ENCODE peak calls at places on chromosomes 3 and 15, in ten cellular contexts. One of them, this sample, is unnamed.

GRCh38 chr15:74631087-74631385 is 15.4 kb downstream of the CLK3 start:
- DNase-seq in stimulated activated CD4-positive, alpha-beta T cell treated with anti-CD3 and anti-CD28 coated beads, TNF-alpha, amount 100 ng/mL, for 1 hour: no peak
- DNase-seq in activated naive CD4-positive, alpha-beta T cell: no peak
- DNase-seq in heart right ventricle: no peak
- DNase-seq in glutamatergic neuron: no peak
- DNase-seq in nephron progenitor cell: no peak
- DNase-seq in A549: no peak
- DNase-seq in mesothelial cell of epicardium: no peak
- DNase-seq in HEK293T: no peak
- DNase-seq in ELF-1: no peak
- DNase-seq in this sample: no peak

GRCh38 chr15:94670436-94671034 is 439.2 kb downstream of the MCTP2 start:
- DNase-seq in stimulated activated CD4-positive, alpha-beta T cell treated with anti-CD3 and anti-CD28 coated beads, TNF-alpha, amount 100 ng/mL, for 1 hour: no peak
- DNase-seq in activated naive CD4-positive, alpha-beta T cell: no peak
- DNase-seq in heart right ventricle: peak; percentile 13
- DNase-seq in glutamatergic neuron: no peak
- DNase-seq in nephron progenitor cell: no peak
- DNase-seq in A549: peak; percentile 38
- DNase-seq in mesothelial cell of epicardium: no peak
- DNase-seq in HEK293T: peak; percentile 36
- DNase-seq in ELF-1: no peak
- DNase-seq in this sample: no peak

GRCh38 chr15:48965972-48966371 is 2.3 kb upstream of the SHC4 start:
- DNase-seq in stimulated activated CD4-positive, alpha-beta T cell treated with anti-CD3 and anti-CD28 coated beads, TNF-alpha, amount 100 ng/mL, for 1 hour: no peak
- DNase-seq in activated naive CD4-positive, alpha-beta T cell: no peak
- DNase-seq in heart right ventricle: no peak
- DNase-seq in glutamatergic neuron: no peak
- DNase-seq in nephron progenitor cell: no peak
- DNase-seq in A549: peak; percentile 56
- DNase-seq in mesothelial cell of epicardium: no peak
- DNase-seq in HEK293T: peak; percentile 8
- DNase-seq in ELF-1: no peak
- DNase-seq in this sample: no peak

GRCh38 chr3:170355738-170356595 is 1.5 kb upstream of the SKIL start:
- DNase-seq in stimulated activated CD4-positive, alpha-beta T cell treated with anti-CD3 and anti-CD28 coated beads, TNF-alpha, amount 100 ng/mL, for 1 hour: no peak
- DNase-seq in activated naive CD4-positive, alpha-beta T cell: no peak
- DNase-seq in heart right ventricle: peak; percentile 71
- DNase-seq in glutamatergic neuron: peak; percentile 49
- DNase-seq in nephron progenitor cell: peak; percentile 39
- DNase-seq in A549: peak; percentile 66
- DNase-seq in mesothelial cell of epicardium: peak; percentile 47
- DNase-seq in HEK293T: no peak
- DNase-seq in ELF-1: peak; percentile 8
- DNase-seq in this sample: peak; percentile 52

GRCh38 chr15:81033508-81033907 is 32.8 kb downstream of the TLNRD1 start:
- DNase-seq in stimulated activated CD4-positive, alpha-beta T cell treated with anti-CD3 and anti-CD28 coated beads, TNF-alpha, amount 100 ng/mL, for 1 hour: no peak
- DNase-seq in activated naive CD4-positive, alpha-beta T cell: no peak
- DNase-seq in heart right ventricle: no peak
- DNase-seq in glutamatergic neuron: no peak
- DNase-seq in nephron progenitor cell: no peak
- DNase-seq in A549: no peak
- DNase-seq in mesothelial cell of epicardium: no peak
- DNase-seq in HEK293T: no peak
- DNase-seq in ELF-1: no peak
- DNase-seq in this sample: no peak

GRCh38 chr3:58065700-58066167 is 57.5 kb downstream of the FLNB start:
- DNase-seq in stimulated activated CD4-positive, alpha-beta T cell treated with anti-CD3 and anti-CD28 coated beads, TNF-alpha, amount 100 ng/mL, for 1 hour: no peak
- DNase-seq in activated naive CD4-positive, alpha-beta T cell: no peak
- DNase-seq in heart right ventricle: no peak
- DNase-seq in glutamatergic neuron: no peak
- DNase-seq in nephron progenitor cell: peak; percentile 32
- DNase-seq in A549: no peak
- DNase-seq in mesothelial cell of epicardium: no peak
- DNase-seq in HEK293T: no peak
- DNase-seq in ELF-1: no peak
- DNase-seq in this sample: no peak

GRCh38 chr3:52244061-52244628 is 1.4 kb upstream of the PPM1M start:
- DNase-seq in stimulated activated CD4-positive, alpha-beta T cell treated with anti-CD3 and anti-CD28 coated beads, TNF-alpha, amount 100 ng/mL, for 1 hour: no peak
- DNase-seq in activated naive CD4-positive, alpha-beta T cell: no peak
- DNase-seq in heart right ventricle: peak; percentile 32
- DNase-seq in glutamatergic neuron: no peak
- DNase-seq in nephron progenitor cell: no peak
- DNase-seq in A549: no peak
- DNase-seq in mesothelial cell of epicardium: no peak
- DNase-seq in HEK293T: no peak
- DNase-seq in ELF-1: no peak
- DNase-seq in this sample: no peak

GRCh38 chr15:31504462-31504839 is 177.8 kb downstream of the KLF13 start:
- DNase-seq in stimulated activated CD4-positive, alpha-beta T cell treated with anti-CD3 and anti-CD28 coated beads, TNF-alpha, amount 100 ng/mL, for 1 hour: no peak
- DNase-seq in activated naive CD4-positive, alpha-beta T cell: no peak
- DNase-seq in heart right ventricle: no peak
- DNase-seq in glutamatergic neuron: no peak
- DNase-seq in nephron progenitor cell: no peak
- DNase-seq in A549: no peak
- DNase-seq in mesothelial cell of epicardium: no peak
- DNase-seq in HEK293T: no peak
- DNase-seq in ELF-1: no peak
- DNase-seq in this sample: peak; percentile 37

GRCh38 chr3:14143826-14144225 is 19.0 kb downstream of the TMEM43 start:
- DNase-seq in stimulated activated CD4-positive, alpha-beta T cell treated with anti-CD3 and anti-CD28 coated beads, TNF-alpha, amount 100 ng/mL, for 1 hour: no peak
- DNase-seq in activated naive CD4-positive, alpha-beta T cell: no peak
- DNase-seq in heart right ventricle: peak; percentile 41
- DNase-seq in glutamatergic neuron: no peak
- DNase-seq in nephron progenitor cell: no peak
- DNase-seq in A549: peak; percentile 69
- DNase-seq in mesothelial cell of epicardium: no peak
- DNase-seq in HEK293T: no peak
- DNase-seq in ELF-1: peak; percentile 67
- DNase-seq in this sample: no peak

GRCh38 chr3:71752911-71753715 is 542 bp upstream of the GPR27 start:
- DNase-seq in stimulated activated CD4-positive, alpha-beta T cell treated with anti-CD3 and anti-CD28 coated beads, TNF-alpha, amount 100 ng/mL, for 1 hour: no peak
- DNase-seq in activated naive CD4-positive, alpha-beta T cell: no peak
- DNase-seq in heart right ventricle: no peak
- DNase-seq in glutamatergic neuron: peak; percentile 54
- DNase-seq in nephron progenitor cell: peak; percentile 66
- DNase-seq in A549: no peak
- DNase-seq in mesothelial cell of epicardium: no peak
- DNase-seq in HEK293T: peak; percentile 45
- DNase-seq in ELF-1: peak; percentile 24
- DNase-seq in this sample: peak; percentile 62

GRCh38 chr15:65937046-65937445 is 67.8 kb downstream of the RAB11A start:
- DNase-seq in stimulated activated CD4-positive, alpha-beta T cell treated with anti-CD3 and anti-CD28 coated beads, TNF-alpha, amount 100 ng/mL, for 1 hour: no peak
- DNase-seq in activated naive CD4-positive, alpha-beta T cell: no peak
- DNase-seq in heart right ventricle: peak; percentile 25
- DNase-seq in glutamatergic neuron: no peak
- DNase-seq in nephron progenitor cell: no peak
- DNase-seq in A549: no peak
- DNase-seq in mesothelial cell of epicardium: no peak
- DNase-seq in HEK293T: no peak
- DNase-seq in ELF-1: no peak
- DNase-seq in this sample: no peak

GRCh38 chr3:33019981-33020380 is 68.5 kb downstream of the CCR4 start:
- DNase-seq in stimulated activated CD4-positive, alpha-beta T cell treated with anti-CD3 and anti-CD28 coated beads, TNF-alpha, amount 100 ng/mL, for 1 hour: no peak
- DNase-seq in activated naive CD4-positive, alpha-beta T cell: no peak
- DNase-seq in heart right ventricle: no peak
- DNase-seq in glutamatergic neuron: no peak
- DNase-seq in nephron progenitor cell: no peak
- DNase-seq in A549: no peak
- DNase-seq in mesothelial cell of epicardium: no peak
- DNase-seq in HEK293T: no peak
- DNase-seq in ELF-1: no peak
- DNase-seq in this sample: no peak

GRCh38 chr3:160637081-160637480 is 39.9 kb upstream of the ARL14 start:
- DNase-seq in stimulated activated CD4-positive, alpha-beta T cell treated with anti-CD3 and anti-CD28 coated beads, TNF-alpha, amount 100 ng/mL, for 1 hour: no peak
- DNase-seq in activated naive CD4-positive, alpha-beta T cell: no peak
- DNase-seq in heart right ventricle: no peak
- DNase-seq in glutamatergic neuron: no peak
- DNase-seq in nephron progenitor cell: no peak
- DNase-seq in A549: no peak
- DNase-seq in mesothelial cell of epicardium: no peak
- DNase-seq in HEK293T: no peak
- DNase-seq in ELF-1: no peak
- DNase-seq in this sample: no peak

GRCh38 chr3:172776049-172776717 is 25.7 kb downstream of the ECT2 start:
- DNase-seq in stimulated activated CD4-positive, alpha-beta T cell treated with anti-CD3 and anti-CD28 coated beads, TNF-alpha, amount 100 ng/mL, for 1 hour: no peak
- DNase-seq in activated naive CD4-positive, alpha-beta T cell: no peak
- DNase-seq in heart right ventricle: no peak
- DNase-seq in glutamatergic neuron: no peak
- DNase-seq in nephron progenitor cell: no peak
- DNase-seq in A549: no peak
- DNase-seq in mesothelial cell of epicardium: no peak
- DNase-seq in HEK293T: no peak
- DNase-seq in ELF-1: no peak
- DNase-seq in this sample: no peak

GRCh38 chr3:99856437-99857220 is 39.0 kb downstream of the CMSS1 start:
- DNase-seq in stimulated activated CD4-positive, alpha-beta T cell treated with anti-CD3 and anti-CD28 coated beads, TNF-alpha, amount 100 ng/mL, for 1 hour: no peak
- DNase-seq in activated naive CD4-positive, alpha-beta T cell: no peak
- DNase-seq in heart right ventricle: no peak
- DNase-seq in glutamatergic neuron: no peak
- DNase-seq in nephron progenitor cell: no peak
- DNase-seq in A549: no peak
- DNase-seq in mesothelial cell of epicardium: no peak
- DNase-seq in HEK293T: no peak
- DNase-seq in ELF-1: no peak
- DNase-seq in this sample: no peak

GRCh38 chr15:29223640-29224039 is 46.0 kb downstream of the NSMCE3 start:
- DNase-seq in stimulated activated CD4-positive, alpha-beta T cell treated with anti-CD3 and anti-CD28 coated beads, TNF-alpha, amount 100 ng/mL, for 1 hour: no peak
- DNase-seq in activated naive CD4-positive, alpha-beta T cell: no peak
- DNase-seq in heart right ventricle: no peak
- DNase-seq in glutamatergic neuron: no peak
- DNase-seq in nephron progenitor cell: no peak
- DNase-seq in A549: no peak
- DNase-seq in mesothelial cell of epicardium: no peak
- DNase-seq in HEK293T: no peak
- DNase-seq in ELF-1: peak; percentile 23
- DNase-seq in this sample: no peak

GRCh38 chr3:66499881-66500574 is 794 bp downstream of the LRIG1 start:
- DNase-seq in stimulated activated CD4-positive, alpha-beta T cell treated with anti-CD3 and anti-CD28 coated beads, TNF-alpha, amount 100 ng/mL, for 1 hour: no peak
- DNase-seq in activated naive CD4-positive, alpha-beta T cell: peak; percentile 36
- DNase-seq in heart right ventricle: peak; percentile 45
- DNase-seq in glutamatergic neuron: peak; percentile 73
- DNase-seq in nephron progenitor cell: peak; percentile 71
- DNase-seq in A549: no peak
- DNase-seq in mesothelial cell of epicardium: peak; percentile 56
- DNase-seq in HEK293T: no peak
- DNase-seq in ELF-1: peak; percentile 46
- DNase-seq in this sample: peak; percentile 70

GRCh38 chr3:144859057-144859626 is 887.5 kb downstream of the DIPK2A start:
- DNase-seq in stimulated activated CD4-positive, alpha-beta T cell treated with anti-CD3 and anti-CD28 coated beads, TNF-alpha, amount 100 ng/mL, for 1 hour: no peak
- DNase-seq in activated naive CD4-positive, alpha-beta T cell: no peak
- DNase-seq in heart right ventricle: no peak
- DNase-seq in glutamatergic neuron: no peak
- DNase-seq in nephron progenitor cell: peak; percentile 4
- DNase-seq in A549: no peak
- DNase-seq in mesothelial cell of epicardium: no peak
- DNase-seq in HEK293T: no peak
- DNase-seq in ELF-1: no peak
- DNase-seq in this sample: no peak

GRCh38 chr3:181755959-181756358 is 44.2 kb downstream of the SOX2 start:
- DNase-seq in stimulated activated CD4-positive, alpha-beta T cell treated with anti-CD3 and anti-CD28 coated beads, TNF-alpha, amount 100 ng/mL, for 1 hour: no peak
- DNase-seq in activated naive CD4-positive, alpha-beta T cell: no peak
- DNase-seq in heart right ventricle: no peak
- DNase-seq in glutamatergic neuron: no peak
- DNase-seq in nephron progenitor cell: no peak
- DNase-seq in A549: no peak
- DNase-seq in mesothelial cell of epicardium: no peak
- DNase-seq in HEK293T: no peak
- DNase-seq in ELF-1: no peak
- DNase-seq in this sample: no peak

GRCh38 chr15:90419738-90420487 is 31.9 kb downstream of the IQGAP1 start:
- DNase-seq in stimulated activated CD4-positive, alpha-beta T cell treated with anti-CD3 and anti-CD28 coated beads, TNF-alpha, amount 100 ng/mL, for 1 hour: no peak
- DNase-seq in activated naive CD4-positive, alpha-beta T cell: no peak
- DNase-seq in heart right ventricle: no peak
- DNase-seq in glutamatergic neuron: no peak
- DNase-seq in nephron progenitor cell: no peak
- DNase-seq in A549: peak; percentile 41
- DNase-seq in mesothelial cell of epicardium: no peak
- DNase-seq in HEK293T: no peak
- DNase-seq in ELF-1: no peak
- DNase-seq in this sample: no peak

GRCh38 chr15:71392821-71393220 is 277.6 kb downstream of the THSD4 start:
- DNase-seq in stimulated activated CD4-positive, alpha-beta T cell treated with anti-CD3 and anti-CD28 coated beads, TNF-alpha, amount 100 ng/mL, for 1 hour: no peak
- DNase-seq in activated naive CD4-positive, alpha-beta T cell: no peak
- DNase-seq in heart right ventricle: no peak
- DNase-seq in glutamatergic neuron: no peak
- DNase-seq in nephron progenitor cell: no peak
- DNase-seq in A549: no peak
- DNase-seq in mesothelial cell of epicardium: no peak
- DNase-seq in HEK293T: no peak
- DNase-seq in ELF-1: no peak
- DNase-seq in this sample: no peak

GRCh38 chr15:40251455-40252140 is 12.7 kb downstream of the PAK6 start:
- DNase-seq in stimulated activated CD4-positive, alpha-beta T cell treated with anti-CD3 and anti-CD28 coated beads, TNF-alpha, amount 100 ng/mL, for 1 hour: no peak
- DNase-seq in activated naive CD4-positive, alpha-beta T cell: no peak
- DNase-seq in heart right ventricle: peak; percentile 48
- DNase-seq in glutamatergic neuron: no peak
- DNase-seq in nephron progenitor cell: no peak
- DNase-seq in A549: no peak
- DNase-seq in mesothelial cell of epicardium: no peak
- DNase-seq in HEK293T: no peak
- DNase-seq in ELF-1: no peak
- DNase-seq in this sample: no peak

GRCh38 chr3:69160525-69160924 is 38.1 kb upstream of the LMOD3 start:
- DNase-seq in stimulated activated CD4-positive, alpha-beta T cell treated with anti-CD3 and anti-CD28 coated beads, TNF-alpha, amount 100 ng/mL, for 1 hour: no peak
- DNase-seq in activated naive CD4-positive, alpha-beta T cell: no peak
- DNase-seq in heart right ventricle: no peak
- DNase-seq in glutamatergic neuron: no peak
- DNase-seq in nephron progenitor cell: no peak
- DNase-seq in A549: no peak
- DNase-seq in mesothelial cell of epicardium: no peak
- DNase-seq in HEK293T: no peak
- DNase-seq in ELF-1: no peak
- DNase-seq in this sample: no peak

GRCh38 chr3:190306513-190307163 is 15.6 kb downstream of the CLDN1 start:
- DNase-seq in stimulated activated CD4-positive, alpha-beta T cell treated with anti-CD3 and anti-CD28 coated beads, TNF-alpha, amount 100 ng/mL, for 1 hour: no peak
- DNase-seq in activated naive CD4-positive, alpha-beta T cell: no peak
- DNase-seq in heart right ventricle: no peak
- DNase-seq in glutamatergic neuron: no peak
- DNase-seq in nephron progenitor cell: no peak
- DNase-seq in A549: peak; percentile 52
- DNase-seq in mesothelial cell of epicardium: no peak
- DNase-seq in HEK293T: no peak
- DNase-seq in ELF-1: no peak
- DNase-seq in this sample: no peak

GRCh38 chr3:72010044-72010443 is 225.1 kb upstream of the PROK2 start:
- DNase-seq in stimulated activated CD4-positive, alpha-beta T cell treated with anti-CD3 and anti-CD28 coated beads, TNF-alpha, amount 100 ng/mL, for 1 hour: no peak
- DNase-seq in activated naive CD4-positive, alpha-beta T cell: no peak
- DNase-seq in heart right ventricle: no peak
- DNase-seq in glutamatergic neuron: no peak
- DNase-seq in nephron progenitor cell: no peak
- DNase-seq in A549: no peak
- DNase-seq in mesothelial cell of epicardium: no peak
- DNase-seq in HEK293T: no peak
- DNase-seq in ELF-1: no peak
- DNase-seq in this sample: no peak

GRCh38 chr3:194836676-194837075 is 151.0 kb downstream of the FAM43A start:
- DNase-seq in stimulated activated CD4-positive, alpha-beta T cell treated with anti-CD3 and anti-CD28 coated beads, TNF-alpha, amount 100 ng/mL, for 1 hour: no peak
- DNase-seq in activated naive CD4-positive, alpha-beta T cell: no peak
- DNase-seq in heart right ventricle: no peak
- DNase-seq in glutamatergic neuron: no peak
- DNase-seq in nephron progenitor cell: no peak
- DNase-seq in A549: no peak
- DNase-seq in mesothelial cell of epicardium: no peak
- DNase-seq in HEK293T: no peak
- DNase-seq in ELF-1: no peak
- DNase-seq in this sample: no peak

GRCh38 chr3:50173685-50174516 is 17.5 kb upstream of the GNAT1 start:
- DNase-seq in stimulated activated CD4-positive, alpha-beta T cell treated with anti-CD3 and anti-CD28 coated beads, TNF-alpha, amount 100 ng/mL, for 1 hour: no peak
- DNase-seq in activated naive CD4-positive, alpha-beta T cell: no peak
- DNase-seq in heart right ventricle: no peak
- DNase-seq in glutamatergic neuron: no peak
- DNase-seq in nephron progenitor cell: no peak
- DNase-seq in A549: no peak
- DNase-seq in mesothelial cell of epicardium: no peak
- DNase-seq in HEK293T: no peak
- DNase-seq in ELF-1: no peak
- DNase-seq in this sample: no peak

GRCh38 chr3:11306815-11307589 is 34.8 kb downstream of the ATG7 start:
- DNase-seq in stimulated activated CD4-positive, alpha-beta T cell treated with anti-CD3 and anti-CD28 coated beads, TNF-alpha, amount 100 ng/mL, for 1 hour: peak; percentile 2
- DNase-seq in activated naive CD4-positive, alpha-beta T cell: no peak
- DNase-seq in heart right ventricle: no peak
- DNase-seq in glutamatergic neuron: no peak
- DNase-seq in nephron progenitor cell: no peak
- DNase-seq in A549: no peak
- DNase-seq in mesothelial cell of epicardium: no peak
- DNase-seq in HEK293T: no peak
- DNase-seq in ELF-1: peak; percentile 16
- DNase-seq in this sample: no peak

This sample was measured in ecto neural progenitor cell.